ENCODE peak calls at places on chromosomes 7 and 10, in five cellular contexts. One of them, this sample, is unnamed. For H3K27me3, the result is how much of the 10 kb centered on the place peaks cover.

GRCh38 chr7:2399848-2400587 is 3.4 kb upstream of the CHST12 start:
- DNase-seq in brain microvascular endothelial cell: peak
- DNase-seq in psoas muscle: peak
- DNase-seq in effector memory CD4-positive, alpha-beta T cell: no peak
- DNase-seq in ovary: peak
- DNase-seq in this sample: peak

GRCh38 chr7:12440229-12440628 is 36.6 kb upstream of the VWDE start:
- DNase-seq in ovary: no peak
- DNase-seq in psoas muscle: no peak
- DNase-seq in brain microvascular endothelial cell: no peak
- DNase-seq in effector memory CD4-positive, alpha-beta T cell: no peak
- DNase-seq in this sample: no peak

GRCh38 chr10:72316748-72317435 is 37.8 kb downstream of the DNAJB12 start:
- DNase-seq in effector memory CD4-positive, alpha-beta T cell: no peak
- DNase-seq in brain microvascular endothelial cell: no peak
- DNase-seq in ovary: peak
- DNase-seq in psoas muscle: peak
- DNase-seq in this sample: no peak

GRCh38 chr7:1232103-1232466 is 587 bp upstream of the UNCX start:
- DNase-seq in ovary: no peak
- DNase-seq in effector memory CD4-positive, alpha-beta T cell: no peak
- DNase-seq in brain microvascular endothelial cell: no peak
- DNase-seq in psoas muscle: no peak
- DNase-seq in this sample: no peak

GRCh38 chr7:99618726-99619125 is 2.0 kb downstream of the ZSCAN25 start:
- DNase-seq in ovary: no peak
- DNase-seq in psoas muscle: no peak
- DNase-seq in effector memory CD4-positive, alpha-beta T cell: no peak
- DNase-seq in brain microvascular endothelial cell: peak
- DNase-seq in this sample: no peak

GRCh38 chr10:127976286-127976685 is 69.4 kb downstream of the PTPRE start:
- DNase-seq in psoas muscle: no peak
- DNase-seq in ovary: no peak
- DNase-seq in effector memory CD4-positive, alpha-beta T cell: no peak
- DNase-seq in brain microvascular endothelial cell: no peak
- DNase-seq in this sample: no peak

GRCh38 chr7:42479452-42480303 is 242.7 kb upstream of the GLI3 start:
- DNase-seq in brain microvascular endothelial cell: no peak
- DNase-seq in effector memory CD4-positive, alpha-beta T cell: no peak
- DNase-seq in ovary: no peak
- DNase-seq in psoas muscle: no peak
- DNase-seq in this sample: no peak

GRCh38 chr7:128103498-128104108 is 72.4 kb upstream of the LRRC4 start:
- DNase-seq in brain microvascular endothelial cell: no peak
- DNase-seq in ovary: peak
- DNase-seq in psoas muscle: peak
- DNase-seq in effector memory CD4-positive, alpha-beta T cell: no peak
- DNase-seq in this sample: no peak

GRCh38 chr10:118818621-118819221 is 64.0 kb upstream of the CACUL1 start:
- DNase-seq in effector memory CD4-positive, alpha-beta T cell: no peak
- DNase-seq in ovary: no peak
- DNase-seq in psoas muscle: peak
- DNase-seq in brain microvascular endothelial cell: no peak
- DNase-seq in this sample: no peak

GRCh38 chr10:88411772-88412349 is 171.3 kb downstream of the RNLS start:
- DNase-seq in brain microvascular endothelial cell: no peak
- DNase-seq in ovary: no peak
- DNase-seq in effector memory CD4-positive, alpha-beta T cell: no peak
- DNase-seq in psoas muscle: no peak
- DNase-seq in this sample: no peak

DNA sequence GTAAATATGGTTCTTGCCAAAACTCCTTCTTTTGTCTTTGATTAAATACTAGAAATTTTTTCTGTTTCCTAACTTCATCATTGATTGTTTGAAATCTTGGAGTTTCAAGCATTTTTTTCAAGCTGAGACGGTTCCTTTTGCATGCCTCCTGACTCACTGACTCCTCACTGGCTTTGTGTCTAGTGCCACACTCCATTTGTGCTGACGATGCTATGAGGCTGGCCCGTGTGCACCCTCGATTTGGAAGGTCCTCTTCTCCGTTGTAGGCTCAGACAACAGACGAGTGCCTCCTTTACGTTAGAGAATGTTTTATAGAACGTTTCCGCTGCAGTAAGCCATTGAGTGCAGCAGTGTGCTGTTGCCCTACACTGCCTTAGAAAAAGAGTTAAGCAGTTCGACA is 10.8 kb upstream of the CSGALNACT2 start:
- DNase-seq in psoas muscle: no peak
- DNase-seq in effector memory CD4-positive, alpha-beta T cell: no peak
- DNase-seq in brain microvascular endothelial cell: no peak
- DNase-seq in ovary: peak
- DNase-seq in this sample: no peak
- H3K4me3 ChIP-seq in psoas muscle: no peak
- H3K4me3 ChIP-seq in effector memory CD4-positive, alpha-beta T cell: no peak
- H3K4me3 ChIP-seq in brain microvascular endothelial cell: no peak
- H3K4me3 ChIP-seq in ovary: no peak
- H3K4me3 ChIP-seq in this sample: no peak

DNA sequence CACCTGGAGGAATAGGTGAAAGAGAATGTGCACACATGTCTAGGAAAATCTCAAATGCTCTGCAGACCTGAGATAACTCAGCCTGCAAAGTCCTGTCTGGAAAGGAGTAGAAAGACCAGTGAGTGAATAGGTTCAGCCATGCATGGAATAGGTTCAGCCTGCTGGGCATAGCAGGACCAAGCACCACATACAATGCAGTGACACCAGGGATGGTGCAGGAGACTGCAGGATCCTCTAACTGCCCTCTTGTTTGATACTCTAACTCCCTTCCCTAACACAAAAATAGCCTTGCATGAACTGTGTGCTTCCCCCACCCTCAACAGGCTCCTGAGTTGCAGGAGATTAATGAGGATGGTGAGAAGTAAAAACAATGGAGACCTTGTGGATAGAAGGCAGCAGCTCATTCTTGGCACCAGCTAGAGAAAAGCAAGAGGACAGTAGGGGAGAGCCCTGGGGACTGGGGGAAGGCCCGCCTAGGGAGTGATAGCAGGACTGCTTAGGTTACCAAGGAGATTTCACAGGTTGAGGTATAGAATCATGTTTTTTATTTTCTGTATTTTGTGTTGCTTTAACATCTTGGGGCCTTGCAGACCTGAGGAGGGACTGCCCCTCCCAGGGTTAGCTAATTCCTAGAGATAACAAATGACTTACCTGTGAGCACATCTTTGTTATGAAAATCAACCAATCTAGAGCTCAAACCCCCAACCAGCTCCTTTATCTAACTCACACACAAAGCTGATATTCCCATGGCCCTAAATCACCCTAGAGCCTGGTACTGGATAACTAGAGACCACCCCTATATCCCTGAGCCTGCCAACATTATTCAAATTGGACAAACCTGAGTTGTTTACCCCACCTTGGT is 187.8 kb downstream of the PLPP4 start:
- DNase-seq in brain microvascular endothelial cell: no peak
- DNase-seq in ovary: no peak
- DNase-seq in psoas muscle: no peak
- DNase-seq in effector memory CD4-positive, alpha-beta T cell: no peak
- DNase-seq in this sample: no peak
- H3K27me3 ChIP-seq in brain microvascular endothelial cell: under half
- H3K27me3 ChIP-seq in ovary: under half
- H3K27me3 ChIP-seq in psoas muscle: under half
- H3K27me3 ChIP-seq in effector memory CD4-positive, alpha-beta T cell: under half
- H3K27me3 ChIP-seq in this sample: under half

GRCh38 chr10:43753397-43754061 is 104.8 kb upstream of the ZNF32 start:
- DNase-seq in ovary: no peak
- DNase-seq in effector memory CD4-positive, alpha-beta T cell: no peak
- DNase-seq in psoas muscle: no peak
- DNase-seq in brain microvascular endothelial cell: no peak
- DNase-seq in this sample: no peak
- H3K4me3 ChIP-seq in ovary: no peak
- H3K4me3 ChIP-seq in effector memory CD4-positive, alpha-beta T cell: no peak
- H3K4me3 ChIP-seq in psoas muscle: no peak
- H3K4me3 ChIP-seq in brain microvascular endothelial cell: no peak
- H3K4me3 ChIP-seq in this sample: no peak

GRCh38 chr10:97186911-97187310 is 1.2 kb upstream of the SLIT1 start:
- DNase-seq in effector memory CD4-positive, alpha-beta T cell: no peak
- DNase-seq in ovary: no peak
- DNase-seq in psoas muscle: no peak
- DNase-seq in brain microvascular endothelial cell: no peak
- DNase-seq in this sample: no peak

GRCh38 chr10:97184971-97185325 is 811 bp downstream of the SLIT1 start:
- DNase-seq in ovary: no peak
- DNase-seq in effector memory CD4-positive, alpha-beta T cell: no peak
- DNase-seq in psoas muscle: no peak
- DNase-seq in brain microvascular endothelial cell: no peak
- DNase-seq in this sample: no peak

GRCh38 chr10:97183314-97183713 is 2.4 kb downstream of the SLIT1 start:
- DNase-seq in brain microvascular endothelial cell: no peak
- DNase-seq in ovary: no peak
- DNase-seq in psoas muscle: no peak
- DNase-seq in effector memory CD4-positive, alpha-beta T cell: no peak
- DNase-seq in this sample: no peak

GRCh38 chr10:97188234-97188847 is 2.6 kb upstream of the SLIT1 start:
- DNase-seq in brain microvascular endothelial cell: no peak
- DNase-seq in psoas muscle: no peak
- DNase-seq in effector memory CD4-positive, alpha-beta T cell: no peak
- DNase-seq in ovary: no peak
- DNase-seq in this sample: no peak

GRCh38 chr10:97185326-97186058 is at the start of gene SLIT1:
- DNase-seq in effector memory CD4-positive, alpha-beta T cell: no peak
- DNase-seq in ovary: no peak
- DNase-seq in brain microvascular endothelial cell: no peak
- DNase-seq in psoas muscle: no peak
- DNase-seq in this sample: no peak
- H3K27me3 ChIP-seq in effector memory CD4-positive, alpha-beta T cell: under half
- H3K27me3 ChIP-seq in ovary: under half
- H3K27me3 ChIP-seq in brain microvascular endothelial cell: under half
- H3K27me3 ChIP-seq in psoas muscle: under half
- H3K27me3 ChIP-seq in this sample: under half

DNA sequence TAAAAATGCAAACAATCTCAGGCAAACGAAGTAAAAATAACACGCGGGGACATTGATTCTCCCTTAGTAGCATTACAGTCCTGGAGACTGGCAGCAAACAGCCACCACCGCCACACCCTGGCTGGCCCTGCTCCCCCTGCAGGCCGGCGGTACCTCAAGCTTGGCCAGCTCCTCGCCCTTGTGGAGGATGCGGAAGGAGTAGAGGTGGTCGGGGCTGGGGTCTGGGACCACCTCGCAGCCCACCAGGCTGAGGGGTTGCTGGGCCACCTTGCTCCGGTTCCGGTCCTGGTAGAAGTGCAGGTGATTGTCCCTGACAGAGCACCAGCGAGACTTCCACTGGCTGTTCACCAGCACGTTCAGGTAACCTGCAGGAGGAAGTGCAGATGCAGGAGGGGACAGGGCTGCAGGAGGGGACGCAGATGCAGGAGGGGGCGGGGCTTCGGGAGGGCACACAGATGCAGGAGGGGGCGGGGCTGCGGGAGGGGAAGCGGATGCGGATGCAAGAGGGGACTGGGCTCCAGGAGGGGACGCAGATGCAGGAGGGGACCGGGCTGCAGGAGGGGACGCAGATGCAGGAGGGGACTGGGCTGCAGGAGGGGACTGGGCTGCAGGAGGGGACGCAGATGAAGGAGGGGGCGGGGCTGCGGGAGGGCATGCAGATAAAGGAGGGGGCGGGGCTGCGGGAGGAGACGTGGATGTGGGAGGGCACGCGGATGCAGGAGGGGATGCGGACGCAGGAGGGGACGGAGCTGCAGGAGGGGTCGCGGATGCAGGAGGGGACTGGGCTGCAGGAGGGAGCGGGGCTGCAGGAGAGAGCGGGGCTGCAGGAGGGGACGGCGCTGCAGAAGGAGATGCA is 65.7 kb downstream of the VWA2 start:
- DNase-seq in brain microvascular endothelial cell: no peak
- DNase-seq in ovary: peak
- DNase-seq in effector memory CD4-positive, alpha-beta T cell: peak
- DNase-seq in psoas muscle: no peak
- DNase-seq in this sample: no peak
- H3K4me3 ChIP-seq in brain microvascular endothelial cell: peak
- H3K4me3 ChIP-seq in ovary: peak
- H3K4me3 ChIP-seq in effector memory CD4-positive, alpha-beta T cell: peak
- H3K4me3 ChIP-seq in psoas muscle: peak
- H3K4me3 ChIP-seq in this sample: peak

DNA sequence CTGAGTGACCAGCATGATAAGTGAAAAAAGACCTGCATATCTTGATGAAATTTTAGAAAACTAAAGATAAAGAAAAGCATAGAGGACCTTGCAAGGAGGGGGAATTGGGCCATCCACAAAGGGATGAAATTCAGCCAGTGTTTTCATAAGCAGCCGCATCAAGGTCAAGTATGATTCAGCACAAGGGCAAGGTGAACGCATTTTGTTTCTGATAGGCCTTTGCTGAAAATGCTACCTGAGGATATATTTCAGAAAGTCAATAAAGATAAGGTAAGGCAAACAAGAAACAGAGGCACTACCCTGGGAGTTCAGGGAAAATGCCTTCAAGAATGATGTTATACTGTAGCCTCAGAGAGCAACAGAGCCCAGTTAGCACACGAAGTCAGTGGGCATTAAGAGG is 55.0 kb upstream of the SHH start:
- DNase-seq in effector memory CD4-positive, alpha-beta T cell: no peak
- DNase-seq in ovary: no peak
- DNase-seq in brain microvascular endothelial cell: no peak
- DNase-seq in psoas muscle: no peak
- DNase-seq in this sample: no peak
- H3K27me3 ChIP-seq in effector memory CD4-positive, alpha-beta T cell: under half
- H3K27me3 ChIP-seq in ovary: under half
- H3K27me3 ChIP-seq in brain microvascular endothelial cell: under half
- H3K27me3 ChIP-seq in psoas muscle: under half
- H3K27me3 ChIP-seq in this sample: under half

GRCh38 chr7:24734306-24734705 is 23.0 kb downstream of the GSDME start:
- DNase-seq in ovary: no peak
- DNase-seq in brain microvascular endothelial cell: no peak
- DNase-seq in psoas muscle: no peak
- DNase-seq in effector memory CD4-positive, alpha-beta T cell: no peak
- DNase-seq in this sample: no peak
- H3K4me3 ChIP-seq in ovary: no peak
- H3K4me3 ChIP-seq in brain microvascular endothelial cell: no peak
- H3K4me3 ChIP-seq in psoas muscle: no peak
- H3K4me3 ChIP-seq in effector memory CD4-positive, alpha-beta T cell: no peak
- H3K4me3 ChIP-seq in this sample: no peak

DNA sequence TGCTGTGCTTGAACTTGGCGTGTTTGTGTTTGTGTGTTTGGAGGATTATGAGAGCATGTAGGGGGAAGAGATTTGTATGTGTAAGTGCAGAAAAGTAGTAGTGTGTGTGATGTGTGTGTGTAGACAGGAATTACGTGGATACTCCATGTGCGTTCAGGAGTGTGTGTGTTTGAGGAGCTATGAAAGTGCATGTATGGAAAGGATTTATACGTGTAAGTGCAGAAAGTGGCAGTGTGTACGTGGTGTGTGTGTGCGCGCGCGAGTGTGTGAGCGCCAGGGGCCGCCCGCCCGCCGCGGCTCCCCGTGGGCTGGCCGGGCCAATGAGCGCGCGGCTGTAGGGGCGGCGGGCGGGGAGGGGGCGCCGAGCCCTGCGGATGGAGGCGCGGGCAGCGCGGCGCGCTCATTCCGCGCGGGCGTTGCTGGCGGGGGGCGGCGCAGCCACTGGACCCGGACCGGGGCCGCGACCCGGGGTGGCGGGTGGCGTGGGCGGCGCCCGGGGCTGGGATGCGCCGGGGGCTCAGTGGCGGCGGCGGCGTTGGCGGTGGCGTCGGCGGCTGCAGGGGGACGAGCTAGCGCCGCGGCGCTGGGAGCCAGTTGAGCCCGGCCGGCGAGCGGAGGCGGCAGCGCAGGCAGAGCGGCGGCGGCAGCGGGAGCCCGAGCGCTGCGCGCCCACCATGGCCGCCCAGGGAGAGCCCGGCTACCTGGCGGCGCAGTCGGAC is at the start of gene BICC1:
- DNase-seq in psoas muscle: peak
- DNase-seq in ovary: peak
- DNase-seq in brain microvascular endothelial cell: peak
- DNase-seq in effector memory CD4-positive, alpha-beta T cell: no peak
- DNase-seq in this sample: no peak
- H3K27me3 ChIP-seq in psoas muscle: under half
- H3K27me3 ChIP-seq in ovary: under half
- H3K27me3 ChIP-seq in brain microvascular endothelial cell: under half
- H3K27me3 ChIP-seq in effector memory CD4-positive, alpha-beta T cell: under half
- H3K27me3 ChIP-seq in this sample: under half